ENCODE peak calls at places on chromosomes 5 and 9, in six cellular contexts. P is sigmoid colon, Q is body of pancreas, C is AG10803, L is transverse colon, M is upper lobe of right lung. T is an unnamed sample.

GRCh38 chr5:55350754-55351153 is 43.0 kb downstream of the MTREX start:
- DNase-seq in P (no peak), Q (no peak), C (no peak), L (no peak), M (no peak), T (no peak)

GRCh38 chr9:16131269-16131668 is 578.4 kb downstream of the CCDC171 start:
- DNase-seq in P (no peak), Q (no peak), C (peak; percentile 20), L (no peak), M (no peak), T (no peak)

GRCh38 chr5:141878771-141879759 is 855 bp upstream of the PCDH1 start:
- DNase-seq in P (peak; percentile 94), Q (peak; percentile 92), C (peak; percentile 82), L (peak; percentile 94), M (peak; percentile 89), T (peak; percentile 77)

GRCh38 chr5:43000198-43000840 is 39.8 kb downstream of the ANXA2R start:
- DNase-seq in P (no peak), Q (no peak), C (peak; percentile 50), L (no peak), M (no peak), T (no peak)

GRCh38 chr5:112923148-112923917 is 1.3 kb upstream of the REEP5 start:
- DNase-seq in P (no peak), Q (no peak), C (no peak), L (no peak), M (no peak), T (no peak)

GRCh38 chr5:171418982-171419662 is at the start of gene FGF18:
- DNase-seq in P (no peak), Q (peak; percentile 37), C (peak; percentile 28), L (peak; percentile 20), M (peak; percentile 79), T (no peak)

GRCh38 chr5:109656829-109657228 is 32.9 kb upstream of the MAN2A1 start:
- DNase-seq in P (peak; percentile 68), Q (peak; percentile 28), C (peak; percentile 98), L (peak; percentile 32), M (no peak), T (peak; percentile 26)

GRCh38 chr9:113530022-113530635 is 66.6 kb downstream of the RGS3 start:
- DNase-seq in P (peak; percentile 34), Q (no peak), C (no peak), L (no peak), M (no peak), T (no peak)

DNA sequence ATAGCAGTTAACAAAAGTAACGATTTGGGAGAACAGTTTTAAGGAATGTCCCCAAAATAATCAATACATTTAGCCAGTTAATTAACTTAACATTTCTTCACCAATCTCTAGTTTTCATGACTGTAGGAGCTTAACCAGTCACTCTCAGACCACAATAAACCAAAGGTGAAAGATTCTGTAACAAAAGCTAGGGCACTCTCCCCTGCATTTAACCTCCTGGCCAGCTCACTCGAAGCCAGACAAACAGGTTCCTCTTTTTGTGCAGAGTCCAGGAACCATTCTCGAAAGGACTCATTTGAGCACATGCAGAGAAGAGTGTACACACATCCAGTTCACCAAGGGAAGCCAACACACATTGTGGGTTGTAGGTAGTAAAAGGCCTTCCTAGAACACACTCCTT is 6.5 kb downstream of the IL7R start:
- DNase-seq in P (no peak), Q (no peak), C (no peak), L (no peak), M (no peak), T (no peak)
- H3K4me3 ChIP-seq in P (no peak overlapping the region), Q (no peak overlapping the region), C (no peak overlapping the region), L (no peak overlapping the region), M (peak overlapping the region; percentile 42), T (no peak overlapping the region)

GRCh38 chr9:83155733-83156132 is 92.8 kb upstream of the RASEF start:
- DNase-seq in P (no peak), Q (no peak), C (no peak), L (no peak), M (no peak), T (no peak)
- TF ChIP-seq CTCF in P (no peak), Q (no peak), C (no peak), L (no peak), M (no peak), T (no peak)

GRCh38 chr9:132069046-132069898 is 10.4 kb downstream of the MED27 start:
- DNase-seq in P (no peak), Q (no peak), C (peak; percentile 79), L (no peak), M (no peak), T (no peak)
- H3K4me3 ChIP-seq in P (no peak overlapping the region), Q (no peak overlapping the region), C (no peak overlapping the region), L (no peak overlapping the region), M (no peak overlapping the region), T (no peak overlapping the region)

DNA sequence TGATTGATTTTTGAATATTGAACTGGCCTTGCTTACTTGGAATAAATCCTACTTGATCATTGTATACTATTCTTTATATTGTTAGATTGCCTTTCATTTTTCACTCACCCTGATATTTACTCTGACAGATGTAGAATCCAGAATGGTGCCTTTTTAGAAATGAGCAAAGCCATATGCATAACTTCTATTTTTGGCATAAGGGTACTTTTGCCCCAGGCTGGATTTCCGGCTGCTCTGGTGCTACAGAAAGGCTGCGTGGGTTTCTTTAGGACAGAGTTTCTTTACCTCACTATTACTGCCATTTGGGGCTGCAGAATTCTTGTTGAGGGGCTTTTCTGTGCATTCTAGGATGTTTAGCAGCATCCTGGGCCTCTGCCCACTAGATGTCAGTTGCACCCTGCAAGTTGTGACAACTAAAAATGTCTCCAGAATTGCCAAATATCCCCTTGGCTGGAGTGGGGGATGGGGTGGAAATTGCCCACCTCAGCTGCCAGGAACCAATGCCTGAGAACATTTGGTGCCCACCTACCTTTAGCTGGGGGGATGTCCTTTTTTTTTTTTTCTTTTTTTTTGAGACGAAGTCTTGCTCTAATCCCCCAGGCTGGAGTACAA is 50.1 kb downstream of the SLC36A1 start:
- DNase-seq in P (no peak), Q (no peak), C (no peak), L (no peak), M (no peak), T (no peak)
- TF ChIP-seq CTCF in P (no peak), Q (no peak), C (no peak), L (no peak), M (no peak), T (no peak)

DNA sequence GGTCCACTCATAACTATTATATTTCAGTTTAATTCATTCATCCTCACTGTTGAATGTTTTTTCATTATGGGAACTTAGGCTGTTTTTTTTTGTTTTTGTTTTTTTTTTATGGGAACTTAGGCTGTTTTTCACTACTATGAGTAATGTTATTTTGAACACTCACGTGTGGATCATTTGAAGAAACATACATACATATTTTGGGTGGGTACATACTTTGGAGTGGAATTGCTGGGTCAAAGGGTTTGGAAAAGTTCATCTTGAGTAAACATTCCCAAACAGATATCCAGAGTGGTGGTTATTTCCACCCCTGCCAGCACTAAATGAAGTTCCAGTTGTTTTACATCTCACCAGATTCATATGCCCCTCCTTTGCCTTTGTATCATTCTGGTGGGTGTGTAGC is 584.4 kb downstream of the PSAT1 start:
- DNase-seq in P (no peak), Q (no peak), C (no peak), L (no peak), M (no peak), T (no peak)
- H3K4me3 ChIP-seq in P (no peak overlapping the region), Q (no peak overlapping the region), C (no peak overlapping the region), L (no peak overlapping the region), M (no peak overlapping the region), T (no peak overlapping the region)

GRCh38 chr9:85716031-85716877 is 25.5 kb downstream of the AGTPBP1 start:
- DNase-seq in P (no peak), Q (no peak), C (no peak), L (no peak), M (no peak), T (no peak)
- TF ChIP-seq CTCF in P (no peak), Q (no peak), C (no peak), L (no peak), M (no peak), T (peak; percentile 20)

GRCh38 chr9:136662656-136663310 is at the start of gene EGFL7:
- DNase-seq in P (no peak), Q (peak; percentile 38), C (no peak), L (no peak), M (no peak), T (no peak)

GRCh38 chr9:136664799-136665082 is 2.0 kb downstream of the EGFL7 start:
- DNase-seq in P (no peak), Q (no peak), C (no peak), L (no peak), M (no peak), T (no peak)

GRCh38 chr9:136663311-136663679 is 579 bp downstream of the EGFL7 start:
- DNase-seq in P (no peak), Q (no peak), C (no peak), L (no peak), M (no peak), T (no peak)

GRCh38 chr9:136665111-136665703 is 2.5 kb downstream of the EGFL7 start:
- DNase-seq in P (no peak), Q (peak; percentile 40), C (no peak), L (no peak), M (no peak), T (no peak)

GRCh38 chr9:136664000-136664798 is 1.5 kb downstream of the EGFL7 start:
- DNase-seq in P (no peak), Q (no peak), C (no peak), L (no peak), M (no peak), T (no peak)
- H3K4me3 ChIP-seq in P (peak overlapping the region; percentile 19), Q (no peak overlapping the region), C (no peak overlapping the region), L (peak overlapping the region; percentile 39), M (peak overlapping the region; percentile 52), T (no peak overlapping the region)

GRCh38 chr9:93826905-93827544 is 128.1 kb downstream of the BARX1 start:
- DNase-seq in P (no peak), Q (no peak), C (no peak), L (no peak), M (no peak), T (no peak)

GRCh38 chr9:93828331-93829097 is 126.6 kb downstream of the BARX1 start:
- DNase-seq in P (no peak), Q (no peak), C (no peak), L (no peak), M (peak; percentile 54), T (no peak)

GRCh38 chr9:93829271-93830223 is 125.6 kb downstream of the BARX1 start:
- DNase-seq in P (no peak), Q (no peak), C (no peak), L (no peak), M (no peak), T (no peak)

GRCh38 chr9:93826209-93826608 is 128.9 kb downstream of the BARX1 start:
- DNase-seq in P (no peak), Q (no peak), C (no peak), L (no peak), M (peak; percentile 66), T (no peak)

GRCh38 chr9:93827545-93828330 is 127.4 kb downstream of the BARX1 start:
- DNase-seq in P (no peak), Q (peak; percentile 69), C (peak; percentile 43), L (peak; percentile 44), M (peak; percentile 78), T (peak; percentile 4)
- TF ChIP-seq CTCF in P (peak; percentile 92), Q (peak; percentile 73), C (peak; percentile 75), L (peak; percentile 84), M (peak; percentile 87), T (peak; percentile 93)

T was measured in HFF-Myc.